ENCODE peak calls at places on chromosomes 2 and 18, in six cellular contexts. I, U, D, E, V and K are unnamed samples.

GRCh38 chr2:128727914-128728313 is 409.2 kb upstream of the HS6ST1 start:
- DNase-seq in I (no peak), U (no peak), D (peak; percentile 89), E (no peak), V (peak; percentile 45), K (no peak)

GRCh38 chr18:22734812-22735627 is 198.1 kb upstream of the RBBP8 start:
- DNase-seq in I (no peak), U (no peak), D (peak; percentile 63), E (no peak), V (no peak), K (no peak)

GRCh38 chr18:59743561-59743960 is 46.3 kb upstream of the CCBE1 start:
- DNase-seq in I (no peak), U (no peak), D (peak; percentile 67), E (no peak), V (peak; percentile 58), K (no peak)

GRCh38 chr2:207121784-207122183 is 44.0 kb downstream of the KLF7 start:
- DNase-seq in I (no peak), U (no peak), D (peak; percentile 85), E (no peak), V (peak; percentile 90), K (no peak)

GRCh38 chr2:31322376-31322775 is 88.4 kb downstream of the EHD3 start:
- DNase-seq in I (no peak), U (no peak), D (peak; percentile 68), E (no peak), V (peak; percentile 41), K (no peak)

GRCh38 chr2:101912545-101912944 is 79.2 kb upstream of the IL1R2 start:
- DNase-seq in I (no peak), U (no peak), D (no peak), E (no peak), V (no peak), K (no peak)

GRCh38 chr2:204665771-204666170 is 120.5 kb downstream of the PARD3B start:
- DNase-seq in I (no peak), U (no peak), D (no peak), E (no peak), V (no peak), K (no peak)

GRCh38 chr2:96811916-96812315 is 4.2 kb upstream of the CNNM3 start:
- DNase-seq in I (no peak), U (no peak), D (peak; percentile 77), E (no peak), V (no peak), K (no peak)

GRCh38 chr18:79942786-79943607 is 8.5 kb downstream of the SLC66A2 start:
- DNase-seq in I (no peak), U (no peak), D (no peak), E (no peak), V (no peak), K (no peak)

GRCh38 chr2:149645391-149645790 is 57.8 kb upstream of the MMADHC start:
- DNase-seq in I (no peak), U (no peak), D (peak; percentile 50), E (no peak), V (peak; percentile 68), K (no peak)

GRCh38 chr2:192228685-192229084 is 34.0 kb upstream of the TMEFF2 start:
- DNase-seq in I (no peak), U (no peak), D (peak; percentile 65), E (no peak), V (peak; percentile 56), K (no peak)

GRCh38 chr18:46207985-46208384 is 103.8 kb downstream of the HAUS1 start:
- DNase-seq in I (no peak), U (no peak), D (no peak), E (no peak), V (no peak), K (no peak)

GRCh38 chr2:109260886-109261700 is 132.1 kb downstream of the SH3RF3 start:
- DNase-seq in I (no peak), U (no peak), D (peak; percentile 34), E (peak; percentile 94), V (peak; percentile 28), K (no peak)

GRCh38 chr2:233012301-233012971 is 620 bp downstream of the NGEF start:
- DNase-seq in I (no peak), U (no peak), D (no peak), E (no peak), V (no peak), K (no peak)

GRCh38 chr2:109255594-109255993 is 126.6 kb downstream of the SH3RF3 start:
- DNase-seq in I (no peak), U (peak; percentile 36), D (no peak), E (no peak), V (no peak), K (no peak)

GRCh38 chr2:238873841-238874240 is 26.0 kb downstream of the TWIST2 start:
- DNase-seq in I (no peak), U (no peak), D (no peak), E (no peak), V (no peak), K (no peak)

GRCh38 chr2:144513388-144514100 is 6.4 kb downstream of the ZEB2 start:
- DNase-seq in I (no peak), U (no peak), D (peak; percentile 81), E (no peak), V (peak; percentile 88), K (no peak)

GRCh38 chr2:42268528-42269151 is 92.4 kb downstream of the COX7A2L start:
- DNase-seq in I (no peak), U (no peak), D (peak; percentile 28), E (no peak), V (no peak), K (no peak)

GRCh38 chr2:69566669-69567068 is 76.9 kb downstream of the AAK1 start:
- DNase-seq in I (no peak), U (no peak), D (no peak), E (no peak), V (no peak), K (no peak)

GRCh38 chr2:44033947-44034346 is 38.2 kb upstream of the LRPPRC start:
- DNase-seq in I (no peak), U (no peak), D (no peak), E (no peak), V (no peak), K (no peak)

GRCh38 chr2:15749460-15750432 is 158.1 kb downstream of the DDX1 start:
- DNase-seq in I (no peak), U (no peak), D (no peak), E (no peak), V (no peak), K (no peak)

GRCh38 chr2:88212251-88212790 is 42.2 kb downstream of the THNSL2 start:
- DNase-seq in I (no peak), U (no peak), D (peak; percentile 4), E (no peak), V (no peak), K (no peak)

GRCh38 chr2:21812766-21813165 is 689.0 kb downstream of the TDRD15 start:
- DNase-seq in I (no peak), U (no peak), D (peak; percentile 23), E (no peak), V (no peak), K (no peak)

GRCh38 chr2:65604246-65604645 is 171.8 kb upstream of the SPRED2 start:
- DNase-seq in I (no peak), U (no peak), D (peak; percentile 18), E (no peak), V (peak; percentile 26), K (no peak)

GRCh38 chr2:20424300-20425290 is 22.3 kb upstream of the RHOB start:
- DNase-seq in I (no peak), U (peak; percentile 30), D (peak; percentile 93), E (no peak), V (peak; percentile 92), K (no peak)

GRCh38 chr2:224038049-224038829 is 847 bp downstream of the SERPINE2 start:
- DNase-seq in I (no peak), U (peak; percentile 34), D (peak; percentile 13), E (peak; percentile 29), V (peak; percentile 52), K (peak; percentile 52)

GRCh38 chr2:64918220-64918886 is 70.8 kb upstream of the SLC1A4 start:
- DNase-seq in I (no peak), U (no peak), D (no peak), E (no peak), V (no peak), K (no peak)

GRCh38 chr2:99722726-99723125 is 232.9 kb upstream of the REV1 start:
- DNase-seq in I (no peak), U (no peak), D (peak; percentile 41), E (no peak), V (no peak), K (no peak)

GRCh38 chr2:66901344-66901743 is 466.4 kb downstream of the MEIS1 start:
- DNase-seq in I (no peak), U (no peak), D (no peak), E (no peak), V (no peak), K (no peak)

GRCh38 chr2:27723372-27724144 is 48.0 kb upstream of the MRPL33 start:
- DNase-seq in I (no peak), U (peak; percentile 48), D (peak; percentile 75), E (no peak), V (peak; percentile 80), K (no peak)

GRCh38 chr2:173033080-173033479 is 42.6 kb upstream of the MAP3K20 start:
- DNase-seq in I (no peak), U (no peak), D (peak; percentile 28), E (no peak), V (peak; percentile 21), K (no peak)

GRCh38 chr2:233654501-233654900 is 17.2 kb upstream of the UGT1A9 start:
- DNase-seq in I (no peak), U (no peak), D (no peak), E (no peak), V (no peak), K (no peak)

GRCh38 chr2:127649100-127649611 is 3.2 kb downstream of the GPR17 start:
- DNase-seq in I (no peak), U (no peak), D (no peak), E (no peak), V (no peak), K (no peak)

GRCh38 chr2:178309541-178309940 is 115.2 kb downstream of the OSBPL6 start:
- DNase-seq in I (no peak), U (no peak), D (peak; percentile 30), E (no peak), V (no peak), K (no peak)

GRCh38 chr2:65503746-65504145 is 71.3 kb upstream of the SPRED2 start:
- DNase-seq in I (no peak), U (no peak), D (no peak), E (no peak), V (no peak), K (no peak)

GRCh38 chr2:147806846-147807245 is 38.0 kb upstream of the ACVR2A start:
- DNase-seq in I (no peak), U (no peak), D (peak; percentile 19), E (no peak), V (peak; percentile 45), K (no peak)

GRCh38 chr18:62714671-62715438 is 486 bp upstream of the PHLPP1 start:
- DNase-seq in I (peak; percentile 91), U (peak; percentile 93), D (peak; percentile 100), E (peak; percentile 99), V (peak; percentile 100), K (peak; percentile 84)